ENCODE peak calls at places on chromosomes 13 and 19, in six cellular contexts. One of them, this sample, is unnamed.

GRCh38 chr13:76713280-76713679 is 172.9 kb downstream of the KCTD12 start:
- DNase-seq in breast epithelium: no peak
- DNase-seq in cardiac muscle cell: no peak
- DNase-seq in tibial artery: no peak
- DNase-seq in psoas muscle: no peak
- DNase-seq in adrenal gland: no peak
- DNase-seq in this sample: no peak

GRCh38 chr13:45196622-45197021 is 4.2 kb downstream of the KCTD4 start:
- DNase-seq in breast epithelium: no peak
- DNase-seq in cardiac muscle cell: peak
- DNase-seq in tibial artery: no peak
- DNase-seq in psoas muscle: no peak
- DNase-seq in adrenal gland: no peak
- DNase-seq in this sample: no peak

GRCh38 chr19:49473868-49474544 is at the start of gene FLT3LG:
- DNase-seq in breast epithelium: peak
- DNase-seq in cardiac muscle cell: peak
- DNase-seq in tibial artery: peak
- DNase-seq in psoas muscle: peak
- DNase-seq in adrenal gland: peak
- DNase-seq in this sample: peak

GRCh38 chr13:75402787-75403186 is 79.2 kb downstream of the TBC1D4 start:
- DNase-seq in breast epithelium: no peak
- DNase-seq in cardiac muscle cell: no peak
- DNase-seq in tibial artery: no peak
- DNase-seq in psoas muscle: no peak
- DNase-seq in adrenal gland: no peak
- DNase-seq in this sample: no peak

GRCh38 chr19:40612831-40613668 is 11.9 kb downstream of the LTBP4 start:
- DNase-seq in breast epithelium: no peak
- DNase-seq in cardiac muscle cell: peak
- DNase-seq in tibial artery: no peak
- DNase-seq in psoas muscle: no peak
- DNase-seq in adrenal gland: peak
- DNase-seq in this sample: no peak

GRCh38 chr13:30577381-30577780 is 40.3 kb upstream of the USPL1 start:
- DNase-seq in breast epithelium: no peak
- DNase-seq in cardiac muscle cell: peak
- DNase-seq in tibial artery: no peak
- DNase-seq in psoas muscle: peak
- DNase-seq in adrenal gland: peak
- DNase-seq in this sample: peak

GRCh38 chr13:99215466-99215865 is 14.8 kb downstream of the UBAC2 start:
- DNase-seq in breast epithelium: no peak
- DNase-seq in cardiac muscle cell: no peak
- DNase-seq in tibial artery: no peak
- DNase-seq in psoas muscle: no peak
- DNase-seq in adrenal gland: no peak
- DNase-seq in this sample: no peak

GRCh38 chr19:30222428-30222873 is 149.7 kb upstream of the ZNF536 start:
- DNase-seq in breast epithelium: no peak
- DNase-seq in cardiac muscle cell: no peak
- DNase-seq in tibial artery: no peak
- DNase-seq in psoas muscle: no peak
- DNase-seq in adrenal gland: peak
- DNase-seq in this sample: no peak

GRCh38 chr13:99384468-99384867 is 77.3 kb upstream of the GPR183 start:
- DNase-seq in breast epithelium: no peak
- DNase-seq in cardiac muscle cell: no peak
- DNase-seq in tibial artery: no peak
- DNase-seq in psoas muscle: no peak
- DNase-seq in adrenal gland: no peak
- DNase-seq in this sample: no peak

GRCh38 chr13:60397693-60398437 is 845 bp downstream of the TDRD3 start:
- DNase-seq in breast epithelium: peak
- DNase-seq in cardiac muscle cell: peak
- DNase-seq in tibial artery: peak
- DNase-seq in psoas muscle: peak
- DNase-seq in adrenal gland: peak
- DNase-seq in this sample: peak

GRCh38 chr19:54100560-54100959 is at the start of gene OSCAR:
- DNase-seq in breast epithelium: no peak
- DNase-seq in cardiac muscle cell: peak
- DNase-seq in tibial artery: no peak
- DNase-seq in psoas muscle: no peak
- DNase-seq in adrenal gland: no peak
- DNase-seq in this sample: no peak

GRCh38 chr19:6730153-6730804 is 7.1 kb downstream of the GPR108 start:
- DNase-seq in breast epithelium: no peak
- DNase-seq in cardiac muscle cell: no peak
- DNase-seq in tibial artery: no peak
- DNase-seq in psoas muscle: no peak
- DNase-seq in adrenal gland: peak
- DNase-seq in this sample: peak

GRCh38 chr19:5893907-5894703 is 9.5 kb downstream of the NDUFA11 start:
- DNase-seq in breast epithelium: no peak
- DNase-seq in cardiac muscle cell: no peak
- DNase-seq in tibial artery: no peak
- DNase-seq in psoas muscle: no peak
- DNase-seq in adrenal gland: peak
- DNase-seq in this sample: peak

GRCh38 chr19:38422405-38422804 is 3.6 kb downstream of the RASGRP4 start:
- DNase-seq in breast epithelium: no peak
- DNase-seq in cardiac muscle cell: no peak
- DNase-seq in tibial artery: no peak
- DNase-seq in psoas muscle: no peak
- DNase-seq in adrenal gland: no peak
- DNase-seq in this sample: no peak

GRCh38 chr19:49790866-49791265 is 22.2 kb downstream of the FUZ start:
- DNase-seq in breast epithelium: no peak
- DNase-seq in cardiac muscle cell: peak
- DNase-seq in tibial artery: peak
- DNase-seq in psoas muscle: peak
- DNase-seq in adrenal gland: peak
- DNase-seq in this sample: no peak

GRCh38 chr13:28324181-28324789 is 170.6 kb downstream of the FLT1 start:
- DNase-seq in breast epithelium: no peak
- DNase-seq in cardiac muscle cell: peak
- DNase-seq in tibial artery: no peak
- DNase-seq in psoas muscle: no peak
- DNase-seq in adrenal gland: peak
- DNase-seq in this sample: peak

GRCh38 chr19:39951686-39952085 is 17.3 kb upstream of the FCGBP start:
- DNase-seq in breast epithelium: no peak
- DNase-seq in cardiac muscle cell: peak
- DNase-seq in tibial artery: no peak
- DNase-seq in psoas muscle: no peak
- DNase-seq in adrenal gland: no peak
- DNase-seq in this sample: no peak

GRCh38 chr13:28620011-28620830 is 38.7 kb upstream of the POMP start:
- DNase-seq in breast epithelium: no peak
- DNase-seq in cardiac muscle cell: peak
- DNase-seq in tibial artery: no peak
- DNase-seq in psoas muscle: no peak
- DNase-seq in adrenal gland: no peak
- DNase-seq in this sample: no peak

DNA sequence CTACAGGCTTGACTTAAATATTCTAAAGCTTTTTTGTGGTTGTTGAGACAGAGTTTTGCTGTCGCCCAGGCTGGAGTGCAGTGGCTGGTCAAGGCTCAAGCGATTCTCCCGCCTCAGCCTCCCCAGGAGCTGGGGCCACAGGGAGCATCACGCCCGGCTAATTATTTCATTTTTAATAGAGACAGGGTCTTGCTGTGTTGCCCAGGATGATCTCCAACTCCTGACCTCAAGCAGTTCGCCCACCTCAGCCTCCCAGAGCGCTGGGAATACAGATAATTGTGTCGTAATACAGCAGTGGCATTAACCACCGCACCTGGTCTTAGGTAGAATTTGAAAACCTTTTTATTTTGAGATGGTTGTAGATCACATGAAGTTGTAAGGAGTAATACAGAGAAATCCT is 1.5 kb upstream of the DCUN1D2 start:
- DNase-seq in breast epithelium: no peak
- DNase-seq in cardiac muscle cell: no peak
- DNase-seq in tibial artery: no peak
- DNase-seq in psoas muscle: no peak
- DNase-seq in adrenal gland: no peak
- DNase-seq in this sample: no peak
- H3K27ac ChIP-seq in breast epithelium: peak
- H3K27ac ChIP-seq in cardiac muscle cell: no peak
- H3K27ac ChIP-seq in tibial artery: peak
- H3K27ac ChIP-seq in psoas muscle: peak
- H3K27ac ChIP-seq in adrenal gland: peak
- H3K27ac ChIP-seq in this sample: peak

GRCh38 chr19:11425719-11426457 is 6.8 kb upstream of the RGL3 start:
- DNase-seq in breast epithelium: no peak
- DNase-seq in cardiac muscle cell: no peak
- DNase-seq in tibial artery: no peak
- DNase-seq in psoas muscle: no peak
- DNase-seq in adrenal gland: no peak
- DNase-seq in this sample: no peak

GRCh38 chr19:11421607-11422098 is 2.5 kb upstream of the RGL3 start:
- DNase-seq in breast epithelium: no peak
- DNase-seq in cardiac muscle cell: peak
- DNase-seq in tibial artery: peak
- DNase-seq in psoas muscle: peak
- DNase-seq in adrenal gland: peak
- DNase-seq in this sample: no peak

GRCh38 chr19:11423164-11423803 is 4.2 kb upstream of the RGL3 start:
- DNase-seq in breast epithelium: no peak
- DNase-seq in cardiac muscle cell: no peak
- DNase-seq in tibial artery: no peak
- DNase-seq in psoas muscle: no peak
- DNase-seq in adrenal gland: no peak
- DNase-seq in this sample: no peak

GRCh38 chr19:11422163-11423068 is 3.3 kb upstream of the RGL3 start:
- DNase-seq in breast epithelium: peak
- DNase-seq in cardiac muscle cell: peak
- DNase-seq in tibial artery: peak
- DNase-seq in psoas muscle: peak
- DNase-seq in adrenal gland: peak
- DNase-seq in this sample: no peak

DNA sequence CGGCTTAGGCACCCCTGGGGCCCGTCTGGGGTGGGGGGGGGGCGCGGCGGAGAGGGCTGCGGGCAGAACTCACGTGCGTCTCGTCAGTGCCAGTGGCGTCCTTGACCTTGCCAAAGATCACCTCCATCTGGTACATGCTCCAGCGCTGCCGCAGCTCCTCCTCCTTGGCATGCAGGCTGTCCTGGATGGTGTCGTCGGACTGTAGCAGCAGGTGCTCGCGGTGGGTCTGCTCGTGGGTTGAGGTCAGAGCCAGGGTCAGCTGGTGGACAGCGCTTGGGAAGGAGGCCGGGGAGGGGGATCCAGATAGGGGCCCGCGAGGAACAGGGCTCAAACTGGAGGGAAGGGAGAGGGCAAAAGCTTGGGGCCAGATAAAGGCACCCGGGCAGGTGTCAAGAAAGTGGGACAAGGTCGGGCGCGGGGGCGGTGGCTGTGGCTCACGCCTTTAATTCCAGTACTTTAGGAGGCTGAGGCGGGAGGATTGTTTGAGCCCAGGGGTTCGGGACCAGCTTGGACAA is 4.7 kb upstream of the RGL3 start:
- DNase-seq in breast epithelium: no peak
- DNase-seq in cardiac muscle cell: no peak
- DNase-seq in tibial artery: no peak
- DNase-seq in psoas muscle: no peak
- DNase-seq in adrenal gland: no peak
- DNase-seq in this sample: no peak
- H3K4me3 ChIP-seq in breast epithelium: no peak
- H3K4me3 ChIP-seq in cardiac muscle cell: no peak
- H3K4me3 ChIP-seq in tibial artery: no peak
- H3K4me3 ChIP-seq in psoas muscle: no peak
- H3K4me3 ChIP-seq in adrenal gland: no peak
- H3K4me3 ChIP-seq in this sample: no peak

GRCh38 chr13:110265341-110265681 is 41.6 kb downstream of the COL4A1 start:
- DNase-seq in breast epithelium: no peak
- DNase-seq in cardiac muscle cell: no peak
- DNase-seq in tibial artery: no peak
- DNase-seq in psoas muscle: no peak
- DNase-seq in adrenal gland: no peak
- DNase-seq in this sample: no peak

GRCh38 chr13:110268061-110268460 is 38.9 kb downstream of the COL4A1 start:
- DNase-seq in breast epithelium: no peak
- DNase-seq in cardiac muscle cell: no peak
- DNase-seq in tibial artery: no peak
- DNase-seq in psoas muscle: no peak
- DNase-seq in adrenal gland: no peak
- DNase-seq in this sample: no peak

GRCh38 chr13:110265682-110266430 is 41.1 kb downstream of the COL4A1 start:
- DNase-seq in breast epithelium: no peak
- DNase-seq in cardiac muscle cell: no peak
- DNase-seq in tibial artery: peak
- DNase-seq in psoas muscle: peak
- DNase-seq in adrenal gland: no peak
- DNase-seq in this sample: peak

GRCh38 chr13:110266431-110266809 is 40.5 kb downstream of the COL4A1 start:
- DNase-seq in breast epithelium: no peak
- DNase-seq in cardiac muscle cell: no peak
- DNase-seq in tibial artery: no peak
- DNase-seq in psoas muscle: no peak
- DNase-seq in adrenal gland: no peak
- DNase-seq in this sample: no peak

GRCh38 chr13:110266983-110267382 is 40.0 kb downstream of the COL4A1 start:
- DNase-seq in breast epithelium: no peak
- DNase-seq in cardiac muscle cell: peak
- DNase-seq in tibial artery: no peak
- DNase-seq in psoas muscle: no peak
- DNase-seq in adrenal gland: no peak
- DNase-seq in this sample: peak
- H3K27ac ChIP-seq in breast epithelium: no peak
- H3K27ac ChIP-seq in cardiac muscle cell: no peak
- H3K27ac ChIP-seq in tibial artery: peak
- H3K27ac ChIP-seq in psoas muscle: no peak
- H3K27ac ChIP-seq in adrenal gland: no peak
- H3K27ac ChIP-seq in this sample: no peak

GRCh38 chr19:11418166-11418517 is 972 bp downstream of the RGL3 start:
- DNase-seq in breast epithelium: no peak
- DNase-seq in cardiac muscle cell: no peak
- DNase-seq in tibial artery: no peak
- DNase-seq in psoas muscle: no peak
- DNase-seq in adrenal gland: no peak
- DNase-seq in this sample: no peak

GRCh38 chr19:11416346-11417052 is 2.6 kb downstream of the RGL3 start:
- DNase-seq in breast epithelium: no peak
- DNase-seq in cardiac muscle cell: no peak
- DNase-seq in tibial artery: no peak
- DNase-seq in psoas muscle: no peak
- DNase-seq in adrenal gland: no peak
- DNase-seq in this sample: no peak

GRCh38 chr19:11418518-11419506 is at the start of gene RGL3:
- DNase-seq in breast epithelium: no peak
- DNase-seq in cardiac muscle cell: no peak
- DNase-seq in tibial artery: peak
- DNase-seq in psoas muscle: peak
- DNase-seq in adrenal gland: peak
- DNase-seq in this sample: no peak

GRCh38 chr19:11420894-11421606 is 1.9 kb upstream of the RGL3 start:
- DNase-seq in breast epithelium: no peak
- DNase-seq in cardiac muscle cell: no peak
- DNase-seq in tibial artery: no peak
- DNase-seq in psoas muscle: peak
- DNase-seq in adrenal gland: peak
- DNase-seq in this sample: no peak

GRCh38 chr19:11420429-11420893 is 1.3 kb upstream of the RGL3 start:
- DNase-seq in breast epithelium: no peak
- DNase-seq in cardiac muscle cell: peak
- DNase-seq in tibial artery: peak
- DNase-seq in psoas muscle: peak
- DNase-seq in adrenal gland: peak
- DNase-seq in this sample: no peak
- H3K4me3 ChIP-seq in breast epithelium: peak
- H3K4me3 ChIP-seq in cardiac muscle cell: peak
- H3K4me3 ChIP-seq in tibial artery: peak
- H3K4me3 ChIP-seq in psoas muscle: peak
- H3K4me3 ChIP-seq in adrenal gland: no peak
- H3K4me3 ChIP-seq in this sample: peak